ENCODE peak calls at places on chromosome 7, in nine cellular contexts. Y is bronchial epithelial cell, A is upper lobe of right lung, V is tibial artery, T is endothelial cell, H is left ventricle myocardium inferior, O is body of pancreas, G is heart right ventricle, S is gastrocnemius medialis. M is an unnamed sample.

GRCh38 chr7:134892002-134892693 is 94.2 kb upstream of the AGBL3 start:
- DNase-seq in Y (peak), A (no peak), V (no peak), T (no peak), H (no peak), O (no peak), G (no peak), S (no peak), M (no peak)

GRCh38 chr7:156558198-156558597 is 82.4 kb upstream of the RNF32 start:
- DNase-seq in Y (peak), A (no peak), V (no peak), T (no peak), H (no peak), O (no peak), G (no peak), S (no peak), M (no peak)

GRCh38 chr7:14156436-14156835 is 167.0 kb upstream of the ETV1 start:
- DNase-seq in Y (no peak), A (no peak), V (no peak), T (no peak), H (no peak), O (no peak), G (no peak), S (no peak), M (no peak)

GRCh38 chr7:75966209-75966961 is 28.0 kb downstream of the TMEM120A start:
- DNase-seq in Y (no peak), A (no peak), V (peak), T (no peak), H (peak), O (no peak), G (peak), S (peak), M (no peak)

GRCh38 chr7:32533313-32534024 is 38.2 kb downstream of the AVL9 start:
- DNase-seq in Y (no peak), A (no peak), V (no peak), T (no peak), H (no peak), O (no peak), G (no peak), S (no peak), M (no peak)

GRCh38 chr7:134368851-134369533 is 52.3 kb upstream of the SLC35B4 start:
- DNase-seq in Y (peak), A (no peak), V (no peak), T (no peak), H (no peak), O (peak), G (no peak), S (no peak), M (no peak)

GRCh38 chr7:51123322-51124021 is 193.1 kb downstream of the COBL start:
- DNase-seq in Y (peak), A (no peak), V (no peak), T (no peak), H (no peak), O (no peak), G (no peak), S (peak), M (peak)

GRCh38 chr7:84060760-84061261 is 133.8 kb downstream of the SEMA3A start:
- DNase-seq in Y (peak), A (no peak), V (no peak), T (no peak), H (no peak), O (no peak), G (no peak), S (no peak), M (no peak)

GRCh38 chr7:151135525-151135845 is 32.0 kb downstream of the GBX1 start:
- DNase-seq in Y (no peak), A (peak), V (no peak), T (no peak), H (peak), O (no peak), G (no peak), S (no peak), M (no peak)

GRCh38 chr7:44325181-44325671 is at the start of gene CAMK2B:
- DNase-seq in Y (no peak), A (peak), V (no peak), T (no peak), H (no peak), O (no peak), G (no peak), S (no peak), M (no peak)

GRCh38 chr7:732094-732541 is 5.0 kb upstream of the PRKAR1B start:
- DNase-seq in Y (no peak), A (peak), V (no peak), T (peak), H (peak), O (peak), G (peak), S (peak), M (peak)

GRCh38 chr7:92621026-92621540 is 30.9 kb upstream of the FAM133B start:
- DNase-seq in Y (peak), A (no peak), V (peak), T (peak), H (peak), O (peak), G (peak), S (peak), M (peak)

GRCh38 chr7:25672476-25672875 is 444.2 kb upstream of the NPVF start:
- DNase-seq in Y (no peak), A (no peak), V (no peak), T (no peak), H (no peak), O (no peak), G (no peak), S (no peak), M (no peak)
- TF ChIP-seq CTCF in Y (no peak), A (no peak), V (no peak), T (no peak), H (no peak), O (no peak), G (no peak), S (no peak), M (no peak)

DNA sequence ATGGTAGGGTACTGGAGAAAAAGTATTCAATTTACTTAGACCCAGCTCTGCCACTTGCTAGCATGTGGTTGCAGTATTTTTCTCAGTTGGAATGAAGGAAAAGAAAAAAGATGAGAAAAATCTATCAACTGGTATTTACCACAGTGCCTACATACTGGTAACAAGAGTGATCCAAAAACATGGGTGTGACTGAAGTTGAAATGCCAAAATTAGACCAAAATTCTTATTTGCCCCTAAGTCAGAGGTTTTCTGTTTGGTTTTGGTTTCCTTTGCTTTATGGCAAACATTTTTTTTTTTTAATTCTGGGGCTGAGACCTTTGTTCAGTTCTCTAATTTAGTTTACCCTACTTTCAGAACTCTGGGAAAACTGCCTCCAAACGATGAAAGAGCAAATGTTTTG is 12.3 kb downstream of the HYCC1 start:
- DNase-seq in Y (no peak), A (no peak), V (no peak), T (no peak), H (no peak), O (no peak), G (no peak), S (no peak), M (no peak)
- TF ChIP-seq CTCF in Y (no peak), A (no peak), V (no peak), T (no peak), H (no peak), O (no peak), G (no peak), S (no peak), M (no peak)

DNA sequence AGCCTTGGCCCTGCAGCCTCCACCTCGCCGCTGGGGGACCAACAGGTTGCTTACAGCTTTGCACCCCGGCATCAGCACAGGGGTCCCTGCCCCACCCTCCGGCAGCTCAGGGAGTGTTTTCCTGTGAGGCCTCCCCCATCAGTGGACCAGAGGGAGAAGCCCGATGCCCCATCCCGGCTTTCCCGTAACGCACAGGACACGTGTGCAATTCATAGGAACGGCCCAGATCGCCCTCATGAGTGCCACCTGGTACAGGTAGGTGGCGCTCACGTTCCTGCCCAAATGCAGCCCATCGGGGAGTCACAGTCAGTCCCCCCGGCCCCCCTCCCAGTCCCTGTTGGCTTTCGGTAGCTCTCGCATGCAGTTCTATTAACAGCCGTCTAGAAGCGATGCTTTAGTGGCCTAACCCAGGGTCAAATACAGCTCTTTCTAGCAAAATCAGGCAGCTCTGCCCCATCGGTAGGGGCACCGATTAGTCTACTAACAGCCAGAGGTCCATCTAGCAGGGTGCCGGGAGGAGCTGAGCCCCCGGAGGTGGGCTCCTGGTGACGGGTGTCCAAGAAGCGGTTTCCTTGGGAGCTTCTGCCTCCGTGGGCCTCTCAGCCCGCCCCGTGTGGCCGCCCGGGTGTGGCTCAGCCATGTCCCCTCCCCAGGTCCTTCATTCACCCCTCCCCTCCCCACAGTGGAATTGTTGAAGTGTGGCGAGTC is 48.4 kb upstream of the GTF2IRD1 start:
- DNase-seq in Y (no peak), A (no peak), V (no peak), T (peak), H (no peak), O (no peak), G (peak), S (no peak), M (no peak)
- TF ChIP-seq CTCF in Y (peak), A (peak), V (no peak), T (peak), H (peak), O (peak), G (no peak), S (no peak), M (peak)

GRCh38 chr7:42736931-42737330 is 174.9 kb downstream of the C7orf25 start:
- DNase-seq in Y (peak), A (no peak), V (no peak), T (peak), H (no peak), O (no peak), G (no peak), S (no peak), M (no peak)
- TF ChIP-seq CTCF in Y (peak), A (no peak), V (no peak), T (no peak), H (no peak), O (no peak), G (no peak), S (no peak), M (no peak)

DNA sequence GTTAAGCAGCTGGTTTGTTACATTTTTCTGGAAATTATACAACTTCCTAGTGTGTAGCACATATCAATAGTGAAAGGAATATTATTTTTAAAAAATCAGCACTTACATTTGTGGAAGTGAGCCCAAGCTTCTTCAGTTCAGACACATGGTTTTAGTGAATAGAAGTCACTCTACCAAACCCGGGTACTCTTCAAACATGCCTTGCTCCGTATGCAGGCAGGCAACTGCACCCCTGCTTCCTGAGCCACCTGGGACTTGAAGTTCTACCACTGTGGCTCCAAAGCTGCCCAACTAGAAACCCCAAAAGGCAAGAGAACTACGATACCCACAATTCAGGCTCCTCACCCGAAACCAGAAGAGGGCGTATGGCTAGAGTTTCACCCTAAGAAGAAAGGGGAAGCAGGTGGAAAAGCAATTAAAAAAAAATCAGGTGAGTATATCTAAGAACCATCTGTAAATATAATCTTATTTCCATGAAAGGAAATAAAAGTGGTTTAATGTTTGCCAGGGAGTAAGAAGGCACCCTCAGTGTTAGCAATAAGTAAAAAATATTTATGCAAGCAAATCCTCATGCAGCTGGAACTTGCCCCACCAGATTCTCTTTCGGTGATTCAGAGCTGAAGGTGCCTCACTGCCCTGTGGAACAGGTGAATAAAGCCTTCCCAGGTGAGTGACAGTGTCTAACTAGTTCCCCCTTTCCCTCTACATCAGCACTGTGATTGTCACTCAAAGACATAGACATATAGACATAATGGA is at the start of gene MACC1:
- DNase-seq in Y (peak), A (peak), V (no peak), T (no peak), H (no peak), O (peak), G (no peak), S (no peak), M (peak)
- TF ChIP-seq CTCF in Y (peak), A (peak), V (no peak), T (no peak), H (peak), O (peak), G (no peak), S (no peak), M (peak)

DNA sequence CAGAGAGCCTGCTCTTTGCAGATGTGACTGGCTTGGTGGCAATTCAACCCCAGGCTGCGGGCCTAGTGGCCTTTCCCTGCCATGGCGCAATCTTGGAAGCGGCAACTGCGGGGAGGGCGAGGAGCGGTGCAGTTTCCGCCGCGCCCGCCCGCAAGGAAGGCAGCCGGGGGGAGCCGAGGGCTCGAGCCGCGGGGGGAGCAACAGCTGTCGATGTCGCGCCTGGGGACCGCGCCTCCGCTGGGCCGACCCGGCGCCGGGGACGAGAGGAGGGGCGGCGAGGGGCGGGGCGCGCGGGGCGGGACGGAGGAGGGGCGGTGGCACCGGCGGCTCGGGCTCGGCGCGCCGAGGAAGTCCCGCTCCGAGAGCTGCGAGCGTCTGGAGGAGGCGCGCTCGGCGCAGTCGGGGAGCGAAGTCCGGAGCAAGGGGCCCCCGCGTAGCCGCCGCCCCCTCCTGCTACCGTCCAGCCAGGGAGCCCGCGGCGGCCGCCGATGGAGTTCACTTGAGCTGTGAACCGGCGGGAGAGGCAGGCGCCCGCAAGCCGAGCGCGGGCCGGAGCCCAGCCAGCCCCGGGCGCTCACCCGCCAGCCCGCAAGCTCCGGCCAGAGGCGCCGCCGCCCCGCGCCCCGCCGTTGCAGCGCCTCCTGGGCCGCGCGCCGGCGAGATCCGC is 438.1 kb upstream of the GALNT17 start:
- DNase-seq in Y (no peak), A (peak), V (peak), T (peak), H (peak), O (peak), G (peak), S (peak), M (no peak)
- TF ChIP-seq CTCF in Y (peak), A (peak), V (peak), T (no peak), H (peak), O (peak), G (no peak), S (no peak), M (no peak)

GRCh38 chr7:128032605-128033235 is 1.5 kb upstream of the LRRC4 start:
- DNase-seq in Y (no peak), A (peak), V (no peak), T (no peak), H (peak), O (no peak), G (peak), S (no peak), M (no peak)

GRCh38 chr7:128030999-128031681 is at the start of gene LRRC4:
- DNase-seq in Y (peak), A (peak), V (no peak), T (peak), H (no peak), O (peak), G (peak), S (no peak), M (no peak)

GRCh38 chr7:128033246-128033645 is 2.0 kb upstream of the LRRC4 start:
- DNase-seq in Y (peak), A (no peak), V (no peak), T (no peak), H (no peak), O (no peak), G (no peak), S (no peak), M (no peak)

GRCh38 chr7:128030263-128030998 is 806 bp downstream of the LRRC4 start:
- DNase-seq in Y (no peak), A (no peak), V (no peak), T (peak), H (no peak), O (no peak), G (no peak), S (no peak), M (no peak)

GRCh38 chr7:128031901-128032604 is 816 bp upstream of the LRRC4 start:
- DNase-seq in Y (peak), A (peak), V (no peak), T (peak), H (peak), O (no peak), G (peak), S (peak), M (no peak)
- TF ChIP-seq CTCF in Y (peak), A (peak), V (no peak), T (no peak), H (peak), O (no peak), G (no peak), S (peak), M (no peak)

GRCh38 chr7:111564078-111564477 is 1.8 kb upstream of the IMMP2L start:
- DNase-seq in Y (no peak), A (no peak), V (no peak), T (no peak), H (no peak), O (no peak), G (no peak), S (no peak), M (no peak)
- TF ChIP-seq CTCF in Y (no peak), A (no peak), V (no peak), T (no peak), H (no peak), O (no peak), G (no peak), S (no peak), M (no peak)

GRCh38 chr7:159226303-159226702 is 81.6 kb upstream of the VIPR2 start:
- DNase-seq in Y (no peak), A (no peak), V (no peak), T (no peak), H (no peak), O (no peak), G (no peak), S (no peak), M (no peak)
- TF ChIP-seq CTCF in Y (no peak), A (no peak), V (no peak), T (no peak), H (no peak), O (no peak), G (no peak), S (no peak), M (no peak)

M was measured in RWPE2.